ENCODE peak calls at places on chromosome 11, in five cellular contexts. One of them, this sample, is unnamed.

GRCh38 chr11:3080733-3081385 is 23.6 kb upstream of the CARS1 start:
- DNase-seq in lung microvascular endothelial cell: no peak
- DNase-seq in AG08395: no peak
- DNase-seq in stimulated activated CD4-positive, alpha-beta T cell treated with anti-CD3 and anti-CD28 coated beads, Interleukin-4, amount 100 ng/mL, for 24 hours: no peak
- DNase-seq in stimulated activated effector memory CD8-positive, alpha-beta T cell treated with anti-CD3 and anti-CD28 coated beads, Interleukin-12 subunit alpha, Interleukin-12 subunit beta, amount 100 ng/mL, for 72 hours: no peak
- DNase-seq in this sample: no peak

GRCh38 chr11:102846292-102846691 is 2.9 kb upstream of the MMP3 start:
- DNase-seq in lung microvascular endothelial cell: no peak
- DNase-seq in stimulated activated effector memory CD8-positive, alpha-beta T cell treated with anti-CD3 and anti-CD28 coated beads, Interleukin-12 subunit alpha, Interleukin-12 subunit beta, amount 100 ng/mL, for 72 hours: no peak
- DNase-seq in AG08395: no peak
- DNase-seq in stimulated activated CD4-positive, alpha-beta T cell treated with anti-CD3 and anti-CD28 coated beads, Interleukin-4, amount 100 ng/mL, for 24 hours: no peak
- DNase-seq in this sample: no peak

GRCh38 chr11:61110255-61111059 is 8.2 kb downstream of the CD5 start:
- DNase-seq in lung microvascular endothelial cell: no peak
- DNase-seq in stimulated activated CD4-positive, alpha-beta T cell treated with anti-CD3 and anti-CD28 coated beads, Interleukin-4, amount 100 ng/mL, for 24 hours: no peak
- DNase-seq in stimulated activated effector memory CD8-positive, alpha-beta T cell treated with anti-CD3 and anti-CD28 coated beads, Interleukin-12 subunit alpha, Interleukin-12 subunit beta, amount 100 ng/mL, for 72 hours: no peak
- DNase-seq in AG08395: no peak
- DNase-seq in this sample: no peak

GRCh38 chr11:95877288-95877687 is 46.6 kb downstream of the MTMR2 start:
- DNase-seq in stimulated activated CD4-positive, alpha-beta T cell treated with anti-CD3 and anti-CD28 coated beads, Interleukin-4, amount 100 ng/mL, for 24 hours: peak
- DNase-seq in stimulated activated effector memory CD8-positive, alpha-beta T cell treated with anti-CD3 and anti-CD28 coated beads, Interleukin-12 subunit alpha, Interleukin-12 subunit beta, amount 100 ng/mL, for 72 hours: no peak
- DNase-seq in lung microvascular endothelial cell: peak
- DNase-seq in AG08395: peak
- DNase-seq in this sample: no peak

GRCh38 chr11:6270584-6271246 is 11.1 kb downstream of the CCKBR start:
- DNase-seq in AG08395: no peak
- DNase-seq in stimulated activated effector memory CD8-positive, alpha-beta T cell treated with anti-CD3 and anti-CD28 coated beads, Interleukin-12 subunit alpha, Interleukin-12 subunit beta, amount 100 ng/mL, for 72 hours: no peak
- DNase-seq in lung microvascular endothelial cell: no peak
- DNase-seq in stimulated activated CD4-positive, alpha-beta T cell treated with anti-CD3 and anti-CD28 coated beads, Interleukin-4, amount 100 ng/mL, for 24 hours: no peak
- DNase-seq in this sample: no peak

GRCh38 chr11:78313181-78313788 is 104.3 kb downstream of the GAB2 start:
- DNase-seq in stimulated activated CD4-positive, alpha-beta T cell treated with anti-CD3 and anti-CD28 coated beads, Interleukin-4, amount 100 ng/mL, for 24 hours: no peak
- DNase-seq in lung microvascular endothelial cell: peak
- DNase-seq in stimulated activated effector memory CD8-positive, alpha-beta T cell treated with anti-CD3 and anti-CD28 coated beads, Interleukin-12 subunit alpha, Interleukin-12 subunit beta, amount 100 ng/mL, for 72 hours: no peak
- DNase-seq in AG08395: peak
- DNase-seq in this sample: peak

GRCh38 chr11:71527576-71528210 is 626 bp downstream of the KRTAP5-7 start:
- DNase-seq in AG08395: no peak
- DNase-seq in lung microvascular endothelial cell: no peak
- DNase-seq in stimulated activated effector memory CD8-positive, alpha-beta T cell treated with anti-CD3 and anti-CD28 coated beads, Interleukin-12 subunit alpha, Interleukin-12 subunit beta, amount 100 ng/mL, for 72 hours: no peak
- DNase-seq in stimulated activated CD4-positive, alpha-beta T cell treated with anti-CD3 and anti-CD28 coated beads, Interleukin-4, amount 100 ng/mL, for 24 hours: no peak
- DNase-seq in this sample: peak

GRCh38 chr11:125214466-125215204 is 50.1 kb downstream of the PKNOX2 start:
- DNase-seq in AG08395: no peak
- DNase-seq in stimulated activated CD4-positive, alpha-beta T cell treated with anti-CD3 and anti-CD28 coated beads, Interleukin-4, amount 100 ng/mL, for 24 hours: no peak
- DNase-seq in stimulated activated effector memory CD8-positive, alpha-beta T cell treated with anti-CD3 and anti-CD28 coated beads, Interleukin-12 subunit alpha, Interleukin-12 subunit beta, amount 100 ng/mL, for 72 hours: no peak
- DNase-seq in lung microvascular endothelial cell: peak
- DNase-seq in this sample: no peak

GRCh38 chr11:36775157-36775556 is 177.1 kb upstream of the RAG2 start:
- DNase-seq in lung microvascular endothelial cell: no peak
- DNase-seq in AG08395: peak
- DNase-seq in stimulated activated effector memory CD8-positive, alpha-beta T cell treated with anti-CD3 and anti-CD28 coated beads, Interleukin-12 subunit alpha, Interleukin-12 subunit beta, amount 100 ng/mL, for 72 hours: no peak
- DNase-seq in stimulated activated CD4-positive, alpha-beta T cell treated with anti-CD3 and anti-CD28 coated beads, Interleukin-4, amount 100 ng/mL, for 24 hours: no peak
- DNase-seq in this sample: no peak

GRCh38 chr11:96317985-96318384 is 25.0 kb downstream of the MAML2 start:
- DNase-seq in AG08395: no peak
- DNase-seq in lung microvascular endothelial cell: no peak
- DNase-seq in stimulated activated effector memory CD8-positive, alpha-beta T cell treated with anti-CD3 and anti-CD28 coated beads, Interleukin-12 subunit alpha, Interleukin-12 subunit beta, amount 100 ng/mL, for 72 hours: no peak
- DNase-seq in stimulated activated CD4-positive, alpha-beta T cell treated with anti-CD3 and anti-CD28 coated beads, Interleukin-4, amount 100 ng/mL, for 24 hours: no peak
- DNase-seq in this sample: no peak

GRCh38 chr11:82494988-82495432 is 238.7 kb downstream of the FAM181B start:
- DNase-seq in AG08395: no peak
- DNase-seq in lung microvascular endothelial cell: no peak
- DNase-seq in stimulated activated CD4-positive, alpha-beta T cell treated with anti-CD3 and anti-CD28 coated beads, Interleukin-4, amount 100 ng/mL, for 24 hours: no peak
- DNase-seq in stimulated activated effector memory CD8-positive, alpha-beta T cell treated with anti-CD3 and anti-CD28 coated beads, Interleukin-12 subunit alpha, Interleukin-12 subunit beta, amount 100 ng/mL, for 72 hours: no peak
- DNase-seq in this sample: no peak

GRCh38 chr11:61339490-61339878 is 6.5 kb downstream of the TKFC start:
- DNase-seq in lung microvascular endothelial cell: no peak
- DNase-seq in stimulated activated CD4-positive, alpha-beta T cell treated with anti-CD3 and anti-CD28 coated beads, Interleukin-4, amount 100 ng/mL, for 24 hours: no peak
- DNase-seq in stimulated activated effector memory CD8-positive, alpha-beta T cell treated with anti-CD3 and anti-CD28 coated beads, Interleukin-12 subunit alpha, Interleukin-12 subunit beta, amount 100 ng/mL, for 72 hours: no peak
- DNase-seq in AG08395: no peak
- DNase-seq in this sample: no peak

GRCh38 chr11:27716216-27716615 is 16.0 kb upstream of the BDNF start:
- DNase-seq in stimulated activated CD4-positive, alpha-beta T cell treated with anti-CD3 and anti-CD28 coated beads, Interleukin-4, amount 100 ng/mL, for 24 hours: no peak
- DNase-seq in lung microvascular endothelial cell: no peak
- DNase-seq in stimulated activated effector memory CD8-positive, alpha-beta T cell treated with anti-CD3 and anti-CD28 coated beads, Interleukin-12 subunit alpha, Interleukin-12 subunit beta, amount 100 ng/mL, for 72 hours: no peak
- DNase-seq in AG08395: no peak
- DNase-seq in this sample: no peak

GRCh38 chr11:65947603-65948125 is 2.4 kb downstream of the TSGA10IP start:
- DNase-seq in lung microvascular endothelial cell: no peak
- DNase-seq in stimulated activated effector memory CD8-positive, alpha-beta T cell treated with anti-CD3 and anti-CD28 coated beads, Interleukin-12 subunit alpha, Interleukin-12 subunit beta, amount 100 ng/mL, for 72 hours: no peak
- DNase-seq in AG08395: no peak
- DNase-seq in stimulated activated CD4-positive, alpha-beta T cell treated with anti-CD3 and anti-CD28 coated beads, Interleukin-4, amount 100 ng/mL, for 24 hours: no peak
- DNase-seq in this sample: no peak

GRCh38 chr11:64447717-64448598 is 89.0 kb downstream of the RPS6KA4 start:
- DNase-seq in lung microvascular endothelial cell: no peak
- DNase-seq in stimulated activated CD4-positive, alpha-beta T cell treated with anti-CD3 and anti-CD28 coated beads, Interleukin-4, amount 100 ng/mL, for 24 hours: no peak
- DNase-seq in AG08395: peak
- DNase-seq in stimulated activated effector memory CD8-positive, alpha-beta T cell treated with anti-CD3 and anti-CD28 coated beads, Interleukin-12 subunit alpha, Interleukin-12 subunit beta, amount 100 ng/mL, for 72 hours: no peak
- DNase-seq in this sample: no peak

GRCh38 chr11:129726179-129726578 is 89.5 kb upstream of the TMEM45B start:
- DNase-seq in lung microvascular endothelial cell: no peak
- DNase-seq in stimulated activated effector memory CD8-positive, alpha-beta T cell treated with anti-CD3 and anti-CD28 coated beads, Interleukin-12 subunit alpha, Interleukin-12 subunit beta, amount 100 ng/mL, for 72 hours: no peak
- DNase-seq in stimulated activated CD4-positive, alpha-beta T cell treated with anti-CD3 and anti-CD28 coated beads, Interleukin-4, amount 100 ng/mL, for 24 hours: no peak
- DNase-seq in AG08395: no peak
- DNase-seq in this sample: no peak

GRCh38 chr11:35748644-35749043 is 86.1 kb downstream of the TRIM44 start:
- DNase-seq in stimulated activated CD4-positive, alpha-beta T cell treated with anti-CD3 and anti-CD28 coated beads, Interleukin-4, amount 100 ng/mL, for 24 hours: no peak
- DNase-seq in lung microvascular endothelial cell: no peak
- DNase-seq in stimulated activated effector memory CD8-positive, alpha-beta T cell treated with anti-CD3 and anti-CD28 coated beads, Interleukin-12 subunit alpha, Interleukin-12 subunit beta, amount 100 ng/mL, for 72 hours: no peak
- DNase-seq in AG08395: no peak
- DNase-seq in this sample: no peak

GRCh38 chr11:126104420-126104819 is 41.8 kb upstream of the CDON start:
- DNase-seq in stimulated activated effector memory CD8-positive, alpha-beta T cell treated with anti-CD3 and anti-CD28 coated beads, Interleukin-12 subunit alpha, Interleukin-12 subunit beta, amount 100 ng/mL, for 72 hours: no peak
- DNase-seq in lung microvascular endothelial cell: no peak
- DNase-seq in stimulated activated CD4-positive, alpha-beta T cell treated with anti-CD3 and anti-CD28 coated beads, Interleukin-4, amount 100 ng/mL, for 24 hours: no peak
- DNase-seq in AG08395: no peak
- DNase-seq in this sample: no peak

GRCh38 chr11:16893456-16894076 is 120.6 kb downstream of the PLEKHA7 start:
- DNase-seq in AG08395: no peak
- DNase-seq in stimulated activated CD4-positive, alpha-beta T cell treated with anti-CD3 and anti-CD28 coated beads, Interleukin-4, amount 100 ng/mL, for 24 hours: no peak
- DNase-seq in lung microvascular endothelial cell: no peak
- DNase-seq in stimulated activated effector memory CD8-positive, alpha-beta T cell treated with anti-CD3 and anti-CD28 coated beads, Interleukin-12 subunit alpha, Interleukin-12 subunit beta, amount 100 ng/mL, for 72 hours: no peak
- DNase-seq in this sample: no peak

GRCh38 chr11:38835986-38836385 is 2237.9 kb upstream of the RAG2 start:
- DNase-seq in lung microvascular endothelial cell: no peak
- DNase-seq in stimulated activated CD4-positive, alpha-beta T cell treated with anti-CD3 and anti-CD28 coated beads, Interleukin-4, amount 100 ng/mL, for 24 hours: no peak
- DNase-seq in stimulated activated effector memory CD8-positive, alpha-beta T cell treated with anti-CD3 and anti-CD28 coated beads, Interleukin-12 subunit alpha, Interleukin-12 subunit beta, amount 100 ng/mL, for 72 hours: no peak
- DNase-seq in AG08395: no peak
- DNase-seq in this sample: no peak

GRCh38 chr11:11782532-11783110 is 59.2 kb upstream of the USP47 start:
- DNase-seq in stimulated activated CD4-positive, alpha-beta T cell treated with anti-CD3 and anti-CD28 coated beads, Interleukin-4, amount 100 ng/mL, for 24 hours: no peak
- DNase-seq in stimulated activated effector memory CD8-positive, alpha-beta T cell treated with anti-CD3 and anti-CD28 coated beads, Interleukin-12 subunit alpha, Interleukin-12 subunit beta, amount 100 ng/mL, for 72 hours: no peak
- DNase-seq in lung microvascular endothelial cell: no peak
- DNase-seq in AG08395: no peak
- DNase-seq in this sample: no peak

GRCh38 chr11:72814139-72814830 is at the start of gene ATG16L2:
- DNase-seq in stimulated activated CD4-positive, alpha-beta T cell treated with anti-CD3 and anti-CD28 coated beads, Interleukin-4, amount 100 ng/mL, for 24 hours: peak
- DNase-seq in AG08395: peak
- DNase-seq in stimulated activated effector memory CD8-positive, alpha-beta T cell treated with anti-CD3 and anti-CD28 coated beads, Interleukin-12 subunit alpha, Interleukin-12 subunit beta, amount 100 ng/mL, for 72 hours: peak
- DNase-seq in lung microvascular endothelial cell: peak
- DNase-seq in this sample: peak

GRCh38 chr11:63510360-63511130 is 4.7 kb downstream of the LGALS12 start:
- DNase-seq in stimulated activated effector memory CD8-positive, alpha-beta T cell treated with anti-CD3 and anti-CD28 coated beads, Interleukin-12 subunit alpha, Interleukin-12 subunit beta, amount 100 ng/mL, for 72 hours: no peak
- DNase-seq in lung microvascular endothelial cell: no peak
- DNase-seq in AG08395: peak
- DNase-seq in stimulated activated CD4-positive, alpha-beta T cell treated with anti-CD3 and anti-CD28 coated beads, Interleukin-4, amount 100 ng/mL, for 24 hours: no peak
- DNase-seq in this sample: no peak

GRCh38 chr11:105046898-105047579 is 1.9 kb upstream of the CARD16 start:
- DNase-seq in stimulated activated CD4-positive, alpha-beta T cell treated with anti-CD3 and anti-CD28 coated beads, Interleukin-4, amount 100 ng/mL, for 24 hours: no peak
- DNase-seq in lung microvascular endothelial cell: peak
- DNase-seq in stimulated activated effector memory CD8-positive, alpha-beta T cell treated with anti-CD3 and anti-CD28 coated beads, Interleukin-12 subunit alpha, Interleukin-12 subunit beta, amount 100 ng/mL, for 72 hours: no peak
- DNase-seq in AG08395: peak
- DNase-seq in this sample: no peak

GRCh38 chr11:803770-804598 is 1.0 kb downstream of the PIDD1 start:
- DNase-seq in lung microvascular endothelial cell: no peak
- DNase-seq in AG08395: no peak
- DNase-seq in stimulated activated effector memory CD8-positive, alpha-beta T cell treated with anti-CD3 and anti-CD28 coated beads, Interleukin-12 subunit alpha, Interleukin-12 subunit beta, amount 100 ng/mL, for 72 hours: no peak
- DNase-seq in stimulated activated CD4-positive, alpha-beta T cell treated with anti-CD3 and anti-CD28 coated beads, Interleukin-4, amount 100 ng/mL, for 24 hours: no peak
- DNase-seq in this sample: no peak

GRCh38 chr11:134124660-134125451 is 56.0 kb downstream of the JAM3 start:
- DNase-seq in stimulated activated CD4-positive, alpha-beta T cell treated with anti-CD3 and anti-CD28 coated beads, Interleukin-4, amount 100 ng/mL, for 24 hours: no peak
- DNase-seq in lung microvascular endothelial cell: peak
- DNase-seq in stimulated activated effector memory CD8-positive, alpha-beta T cell treated with anti-CD3 and anti-CD28 coated beads, Interleukin-12 subunit alpha, Interleukin-12 subunit beta, amount 100 ng/mL, for 72 hours: no peak
- DNase-seq in AG08395: peak
- DNase-seq in this sample: peak

GRCh38 chr11:17772704-17773600 is 38.4 kb downstream of the KCNC1 start:
- DNase-seq in stimulated activated effector memory CD8-positive, alpha-beta T cell treated with anti-CD3 and anti-CD28 coated beads, Interleukin-12 subunit alpha, Interleukin-12 subunit beta, amount 100 ng/mL, for 72 hours: no peak
- DNase-seq in AG08395: no peak
- DNase-seq in stimulated activated CD4-positive, alpha-beta T cell treated with anti-CD3 and anti-CD28 coated beads, Interleukin-4, amount 100 ng/mL, for 24 hours: no peak
- DNase-seq in lung microvascular endothelial cell: no peak
- DNase-seq in this sample: no peak

GRCh38 chr11:20026629-20027545 is 133.4 kb downstream of the DBX1 start:
- DNase-seq in lung microvascular endothelial cell: no peak
- DNase-seq in stimulated activated CD4-positive, alpha-beta T cell treated with anti-CD3 and anti-CD28 coated beads, Interleukin-4, amount 100 ng/mL, for 24 hours: no peak
- DNase-seq in stimulated activated effector memory CD8-positive, alpha-beta T cell treated with anti-CD3 and anti-CD28 coated beads, Interleukin-12 subunit alpha, Interleukin-12 subunit beta, amount 100 ng/mL, for 72 hours: no peak
- DNase-seq in AG08395: no peak
- DNase-seq in this sample: no peak

GRCh38 chr11:59802639-59803176 is 7.9 kb downstream of the MRPL16 start:
- DNase-seq in lung microvascular endothelial cell: peak
- DNase-seq in stimulated activated effector memory CD8-positive, alpha-beta T cell treated with anti-CD3 and anti-CD28 coated beads, Interleukin-12 subunit alpha, Interleukin-12 subunit beta, amount 100 ng/mL, for 72 hours: no peak
- DNase-seq in stimulated activated CD4-positive, alpha-beta T cell treated with anti-CD3 and anti-CD28 coated beads, Interleukin-4, amount 100 ng/mL, for 24 hours: peak
- DNase-seq in AG08395: peak
- DNase-seq in this sample: no peak

GRCh38 chr11:34887260-34887659 is 28.9 kb downstream of the APIP start:
- DNase-seq in stimulated activated effector memory CD8-positive, alpha-beta T cell treated with anti-CD3 and anti-CD28 coated beads, Interleukin-12 subunit alpha, Interleukin-12 subunit beta, amount 100 ng/mL, for 72 hours: no peak
- DNase-seq in AG08395: no peak
- DNase-seq in lung microvascular endothelial cell: no peak
- DNase-seq in stimulated activated CD4-positive, alpha-beta T cell treated with anti-CD3 and anti-CD28 coated beads, Interleukin-4, amount 100 ng/mL, for 24 hours: no peak
- DNase-seq in this sample: no peak

GRCh38 chr11:35792148-35792845 is 129.7 kb downstream of the TRIM44 start:
- DNase-seq in stimulated activated CD4-positive, alpha-beta T cell treated with anti-CD3 and anti-CD28 coated beads, Interleukin-4, amount 100 ng/mL, for 24 hours: no peak
- DNase-seq in lung microvascular endothelial cell: no peak
- DNase-seq in AG08395: no peak
- DNase-seq in stimulated activated effector memory CD8-positive, alpha-beta T cell treated with anti-CD3 and anti-CD28 coated beads, Interleukin-12 subunit alpha, Interleukin-12 subunit beta, amount 100 ng/mL, for 72 hours: no peak
- DNase-seq in this sample: no peak

GRCh38 chr11:64909653-64910343 is 7.2 kb downstream of the ATG2A start:
- DNase-seq in AG08395: no peak
- DNase-seq in stimulated activated CD4-positive, alpha-beta T cell treated with anti-CD3 and anti-CD28 coated beads, Interleukin-4, amount 100 ng/mL, for 24 hours: no peak
- DNase-seq in stimulated activated effector memory CD8-positive, alpha-beta T cell treated with anti-CD3 and anti-CD28 coated beads, Interleukin-12 subunit alpha, Interleukin-12 subunit beta, amount 100 ng/mL, for 72 hours: no peak
- DNase-seq in lung microvascular endothelial cell: no peak
- DNase-seq in this sample: no peak

GRCh38 chr11:65852508-65853248 is 5.3 kb downstream of the CFL1 start:
- DNase-seq in AG08395: no peak
- DNase-seq in stimulated activated CD4-positive, alpha-beta T cell treated with anti-CD3 and anti-CD28 coated beads, Interleukin-4, amount 100 ng/mL, for 24 hours: no peak
- DNase-seq in stimulated activated effector memory CD8-positive, alpha-beta T cell treated with anti-CD3 and anti-CD28 coated beads, Interleukin-12 subunit alpha, Interleukin-12 subunit beta, amount 100 ng/mL, for 72 hours: peak
- DNase-seq in lung microvascular endothelial cell: no peak
- DNase-seq in this sample: no peak

GRCh38 chr11:119218141-119218878 is 12.2 kb downstream of the CBL start:
- DNase-seq in stimulated activated effector memory CD8-positive, alpha-beta T cell treated with anti-CD3 and anti-CD28 coated beads, Interleukin-12 subunit alpha, Interleukin-12 subunit beta, amount 100 ng/mL, for 72 hours: no peak
- DNase-seq in stimulated activated CD4-positive, alpha-beta T cell treated with anti-CD3 and anti-CD28 coated beads, Interleukin-4, amount 100 ng/mL, for 24 hours: peak
- DNase-seq in lung microvascular endothelial cell: no peak
- DNase-seq in AG08395: peak
- DNase-seq in this sample: no peak

This sample was measured in right atrium auricular region.